ENCODE peak calls at places on chromosomes 16 and 17, in nine cellular contexts. N, K, F, R, A, U, H, O and V are unnamed samples.
A peak's percentile ranks its signal among the peaks of the same experiment; 100 is the strongest.

GRCh38 chr17:787641-788221 is 5.6 kb downstream of the MRM3 start:
- DNase-seq in N (peak; percentile 48), K (no peak), F (no peak), R (no peak), A (no peak), U (no peak), H (no peak), O (no peak), V (no peak)

GRCh38 chr16:67883872-67884261 is 818 bp upstream of the NRN1L start:
- DNase-seq in N (peak; percentile 80), K (peak; percentile 65), F (peak; percentile 56), R (peak; percentile 70), A (peak; percentile 51), U (no peak), H (peak; percentile 54), O (peak; percentile 87), V (peak; percentile 79)

GRCh38 chr17:81285179-81285878 is 9.8 kb downstream of the SLC38A10 start:
- DNase-seq in N (peak; percentile 88), K (peak; percentile 66), F (peak; percentile 42), R (no peak), A (no peak), U (no peak), H (peak; percentile 84), O (no peak), V (no peak)

GRCh38 chr17:40545660-40546059 is 19.6 kb downstream of the CCR7 start:
- DNase-seq in N (peak; percentile 51), K (no peak), F (no peak), R (no peak), A (no peak), U (no peak), H (no peak), O (no peak), V (no peak)

GRCh38 chr17:16941072-16941641 is 30.8 kb downstream of the TNFRSF13B start:
- DNase-seq in N (peak; percentile 40), K (no peak), F (no peak), R (no peak), A (no peak), U (no peak), H (no peak), O (no peak), V (no peak)

GRCh38 chr16:54030451-54030850 is 256.1 kb downstream of the IRX3 start:
- DNase-seq in N (no peak), K (no peak), F (no peak), R (no peak), A (no peak), U (no peak), H (no peak), O (no peak), V (no peak)

GRCh38 chr17:78041401-78042179 is 83.1 kb downstream of the TNRC6C start:
- DNase-seq in N (no peak), K (peak; percentile 29), F (peak; percentile 10), R (no peak), A (no peak), U (no peak), H (no peak), O (no peak), V (no peak)

GRCh38 chr16:35409503-35409902 is 1950.1 kb downstream of the TP53TG3F start:
- DNase-seq in N (no peak), K (no peak), F (peak; percentile 0), R (no peak), A (no peak), U (no peak), H (no peak), O (no peak), V (no peak)

GRCh38 chr17:37239690-37240344 is 136.0 kb upstream of the C17orf78 start:
- DNase-seq in N (no peak), K (peak; percentile 57), F (peak; percentile 62), R (no peak), A (peak; percentile 8), U (peak; percentile 15), H (no peak), O (no peak), V (no peak)

GRCh38 chr17:78923660-78924453 is 1.3 kb downstream of the TIMP2 start:
- DNase-seq in N (peak; percentile 82), K (no peak), F (no peak), R (peak; percentile 34), A (no peak), U (no peak), H (peak; percentile 61), O (peak; percentile 85), V (no peak)

GRCh38 chr17:50830994-50831393 is 4.4 kb upstream of the WFIKKN2 start:
- DNase-seq in N (peak; percentile 46), K (no peak), F (no peak), R (no peak), A (no peak), U (no peak), H (no peak), O (no peak), V (peak; percentile 57)

GRCh38 chr16:69181-69580 is 3.2 kb downstream of the RHBDF1 start:
- DNase-seq in N (no peak), K (no peak), F (no peak), R (no peak), A (no peak), U (no peak), H (peak; percentile 22), O (no peak), V (no peak)

GRCh38 chr17:4208228-4208627 is 55.6 kb downstream of the ANKFY1 start:
- DNase-seq in N (no peak), K (peak; percentile 61), F (no peak), R (no peak), A (no peak), U (peak; percentile 28), H (no peak), O (no peak), V (no peak)

GRCh38 chr16:28981517-28981916 is 3.3 kb upstream of the LAT start:
- DNase-seq in N (no peak), K (no peak), F (peak; percentile 14), R (no peak), A (peak; percentile 38), U (no peak), H (no peak), O (peak; percentile 31), V (peak; percentile 45)

GRCh38 chr17:65292430-65292829 is 155.3 kb downstream of the RGS9 start:
- DNase-seq in N (no peak), K (peak; percentile 19), F (peak; percentile 29), R (no peak), A (no peak), U (no peak), H (no peak), O (no peak), V (no peak)

GRCh38 chr17:6800422-6801027 is 24.5 kb downstream of the FBXO39 start:
- DNase-seq in N (no peak), K (no peak), F (no peak), R (no peak), A (no peak), U (no peak), H (no peak), O (no peak), V (no peak)
- TF ChIP-seq CTCF in N (no peak), K (no peak), F (no peak), R (peak; percentile 47), A (no peak), U (peak; percentile 76), H (peak; percentile 58), O (no peak), V (peak; percentile 14)

GRCh38 chr16:56532714-56533113 is 12.9 kb upstream of the BBS2 start:
- DNase-seq in N (no peak), K (no peak), F (no peak), R (no peak), A (peak; percentile 25), U (no peak), H (no peak), O (peak; percentile 20), V (no peak)
- TF ChIP-seq CTCF in N (no peak), K (no peak), F (no peak), R (no peak), A (peak; percentile 48), U (peak; percentile 16), H (no peak), O (no peak), V (no peak)

GRCh38 chr17:73952136-73952497 is 251.4 kb upstream of the RPL38 start:
- DNase-seq in N (no peak), K (no peak), F (no peak), R (no peak), A (no peak), U (no peak), H (no peak), O (no peak), V (peak; percentile 63)

GRCh38 chr17:73954981-73955380 is 248.5 kb upstream of the RPL38 start:
- DNase-seq in N (no peak), K (no peak), F (no peak), R (no peak), A (no peak), U (no peak), H (no peak), O (no peak), V (no peak)

GRCh38 chr17:73950515-73950914 is 253.0 kb upstream of the RPL38 start:
- DNase-seq in N (no peak), K (no peak), F (no peak), R (no peak), A (peak; percentile 21), U (no peak), H (no peak), O (no peak), V (no peak)

GRCh38 chr17:73953206-73954033 is 250.1 kb upstream of the RPL38 start:
- DNase-seq in N (no peak), K (no peak), F (no peak), R (no peak), A (no peak), U (no peak), H (no peak), O (no peak), V (no peak)

GRCh38 chr17:73952498-73953205 is 250.8 kb upstream of the RPL38 start:
- DNase-seq in N (no peak), K (no peak), F (no peak), R (peak; percentile 67), A (no peak), U (no peak), H (peak; percentile 40), O (no peak), V (peak; percentile 84)
- TF ChIP-seq CTCF in N (no peak), K (no peak), F (no peak), R (peak; percentile 74), A (peak; percentile 63), U (no peak), H (peak; percentile 57), O (no peak), V (peak; percentile 50)

GRCh38 chr17:38535886-38536285 is 69.9 kb downstream of the SRCIN1 start:
- DNase-seq in N (no peak), K (no peak), F (no peak), R (no peak), A (no peak), U (no peak), H (no peak), O (no peak), V (no peak)

GRCh38 chr17:38534498-38534885 is 71.3 kb downstream of the SRCIN1 start:
- DNase-seq in N (no peak), K (no peak), F (no peak), R (no peak), A (no peak), U (no peak), H (no peak), O (no peak), V (no peak)

GRCh38 chr17:38533706-38534497 is 71.8 kb downstream of the SRCIN1 start:
- DNase-seq in N (no peak), K (no peak), F (no peak), R (no peak), A (no peak), U (no peak), H (no peak), O (no peak), V (no peak)

GRCh38 chr17:38532451-38532850 is 73.3 kb downstream of the SRCIN1 start:
- DNase-seq in N (no peak), K (no peak), F (no peak), R (no peak), A (no peak), U (no peak), H (no peak), O (no peak), V (no peak)

GRCh38 chr17:38533241-38533640 is 72.5 kb downstream of the SRCIN1 start:
- DNase-seq in N (no peak), K (no peak), F (no peak), R (no peak), A (no peak), U (no peak), H (no peak), O (no peak), V (no peak)
- TF ChIP-seq CTCF in N (no peak), K (no peak), F (no peak), R (no peak), A (no peak), U (no peak), H (no peak), O (no peak), V (no peak)